ENCODE peak calls at places on chromosomes 11 and 22, in nine cellular contexts. T is stimulated activated CD4-positive, alpha-beta T cell treated with anti-CD3 and anti-CD28 coated beads, Interleukin-1b, Interleukin-23, amount 100 ng/mL, for 48 hours; X is effector CD8-positive, alpha-beta T cell; B is activated CD4-positive, alpha-beta T cell treated with anti-CD3 and anti-CD28 coated beads, Interleukin-2, amount 50 U/mL, for 4 hours; V is T-cell; A is naive B cell; P is stimulated activated CD8-positive, alpha-beta memory T cell treated with anti-CD3 and anti-CD28 coated beads, Interleukin-7, amount 100 ng/mL, for 48 hours; Y is heart right ventricle; W is activated naive CD8-positive, alpha-beta T cell treated with anti-CD3 and anti-CD28 coated beads, Interleukin-2, amount 50 U/mL, for 16 hours. Q is an unnamed sample.

GRCh38 chr11:57639321-57640067 is 10.2 kb downstream of the YPEL4 start:
- DNase-seq in T (no peak), X (no peak), B (no peak), V (no peak), A (no peak), P (no peak), Y (no peak), W (no peak), Q (peak; percentile 100)

GRCh38 chr11:115409116-115409663 is 95.0 kb downstream of the CADM1 start:
- DNase-seq in T (no peak), X (no peak), B (no peak), V (no peak), A (no peak), P (no peak), Y (no peak), W (no peak), Q (no peak)

GRCh38 chr11:16771350-16772140 is 33.1 kb downstream of the C11orf58 start:
- DNase-seq in T (no peak), X (no peak), B (no peak), V (no peak), A (no peak), P (no peak), Y (no peak), W (no peak), Q (no peak)

GRCh38 chr11:73359930-73360742 is 16.1 kb upstream of the RELT start:
- DNase-seq in T (peak; percentile 22), X (peak; percentile 7), B (peak; percentile 23), V (no peak), A (no peak), P (no peak), Y (no peak), W (no peak), Q (peak; percentile 80)

GRCh38 chr11:113411536-113411935 is 24.0 kb downstream of the ANKK1 start:
- DNase-seq in T (no peak), X (no peak), B (no peak), V (no peak), A (no peak), P (no peak), Y (no peak), W (no peak), Q (no peak)

GRCh38 chr11:65445101-65445603 is 22.6 kb downstream of the NEAT1 start:
- DNase-seq in T (no peak), X (no peak), B (no peak), V (no peak), A (no peak), P (no peak), Y (no peak), W (no peak), Q (no peak)

GRCh38 chr22:26410398-26410797 is 18.7 kb upstream of the ASPHD2 start:
- DNase-seq in T (no peak), X (no peak), B (no peak), V (no peak), A (no peak), P (no peak), Y (no peak), W (no peak), Q (no peak)

GRCh38 chr22:25027959-25028840 is 75.7 kb downstream of the KIAA1671 start:
- DNase-seq in T (peak; percentile 10), X (no peak), B (no peak), V (no peak), A (no peak), P (no peak), Y (peak; percentile 46), W (no peak), Q (peak; percentile 76)

GRCh38 chr11:84914511-84914910 is 712.6 kb downstream of the DLG2 start:
- DNase-seq in T (no peak), X (no peak), B (no peak), V (no peak), A (no peak), P (no peak), Y (no peak), W (no peak), Q (no peak)

GRCh38 chr22:17954200-17954859 is 70.0 kb downstream of the MICAL3 start:
- DNase-seq in T (no peak), X (no peak), B (no peak), V (no peak), A (no peak), P (no peak), Y (no peak), W (no peak), Q (no peak)

GRCh38 chr11:19344661-19345518 is 104.1 kb upstream of the E2F8 start:
- DNase-seq in T (no peak), X (no peak), B (no peak), V (no peak), A (no peak), P (no peak), Y (peak; percentile 34), W (no peak), Q (peak; percentile 82)

GRCh38 chr11:120612363-120613263 is 101.1 kb downstream of the GRIK4 start:
- DNase-seq in T (no peak), X (no peak), B (no peak), V (no peak), A (no peak), P (no peak), Y (peak; percentile 12), W (no peak), Q (no peak)

GRCh38 chr11:75270896-75271415 is 30.4 kb downstream of the TPBGL start:
- DNase-seq in T (no peak), X (no peak), B (no peak), V (no peak), A (no peak), P (no peak), Y (no peak), W (no peak), Q (no peak)

GRCh38 chr11:66880484-66881211 is 23.8 kb downstream of the LRFN4 start:
- DNase-seq in T (no peak), X (no peak), B (no peak), V (no peak), A (no peak), P (no peak), Y (no peak), W (no peak), Q (peak; percentile 62)

GRCh38 chr22:47100646-47101045 is 338.2 kb downstream of the TBC1D22A start:
- DNase-seq in T (no peak), X (no peak), B (no peak), V (no peak), A (no peak), P (no peak), Y (no peak), W (no peak), Q (peak; percentile 30)

GRCh38 chr11:3069425-3069824 is 12.2 kb upstream of the CARS1 start:
- DNase-seq in T (no peak), X (no peak), B (no peak), V (no peak), A (no peak), P (no peak), Y (no peak), W (no peak), Q (no peak)

GRCh38 chr22:32859743-32860142 is 58.2 kb downstream of the TIMP3 start:
- DNase-seq in T (no peak), X (no peak), B (no peak), V (no peak), A (no peak), P (no peak), Y (no peak), W (no peak), Q (no peak)

GRCh38 chr11:59616396-59616982 is 915 bp upstream of the OSBP start:
- DNase-seq in T (no peak), X (no peak), B (no peak), V (no peak), A (no peak), P (no peak), Y (no peak), W (no peak), Q (no peak)

GRCh38 chr11:8038393-8038792 is 42.6 kb upstream of the TUB start:
- DNase-seq in T (no peak), X (no peak), B (no peak), V (no peak), A (no peak), P (no peak), Y (no peak), W (no peak), Q (no peak)

GRCh38 chr11:73265278-73265810 is 6.8 kb upstream of the P2RY6 start:
- DNase-seq in T (no peak), X (no peak), B (no peak), V (no peak), A (no peak), P (no peak), Y (no peak), W (no peak), Q (peak; percentile 5)

GRCh38 chr11:335779-336665 is 15.4 kb upstream of the IFITM3 start:
- DNase-seq in T (no peak), X (no peak), B (no peak), V (no peak), A (no peak), P (no peak), Y (peak; percentile 73), W (no peak), Q (no peak)

GRCh38 chr11:19536131-19536530 is 176.5 kb upstream of the NAV2 start:
- DNase-seq in T (no peak), X (no peak), B (no peak), V (no peak), A (no peak), P (no peak), Y (no peak), W (no peak), Q (no peak)

GRCh38 chr11:64762916-64763803 is 3.4 kb upstream of the PYGM start:
- DNase-seq in T (no peak), X (no peak), B (no peak), V (no peak), A (peak; percentile 44), P (no peak), Y (no peak), W (no peak), Q (peak; percentile 77)

GRCh38 chr11:126465573-126466287 is 110.2 kb downstream of the ST3GAL4 start:
- DNase-seq in T (no peak), X (no peak), B (no peak), V (no peak), A (peak; percentile 51), P (no peak), Y (no peak), W (no peak), Q (no peak)

GRCh38 chr22:44202261-44202789 is 21.6 kb downstream of the PARVG start:
- DNase-seq in T (no peak), X (no peak), B (no peak), V (no peak), A (no peak), P (no peak), Y (no peak), W (no peak), Q (no peak)

GRCh38 chr11:34890812-34891211 is 25.4 kb downstream of the APIP start:
- DNase-seq in T (no peak), X (no peak), B (no peak), V (no peak), A (no peak), P (no peak), Y (no peak), W (no peak), Q (no peak)

Q was measured in H9.